ENCODE peak calls at places on chromosomes 6 and 20, in five cellular contexts. V is upper lobe of left lung, W is ascending aorta, K is neuronal stem cell, B is aorta. P is an unnamed sample. For H3K4me1, the result is how much of the 10 kb centered on the place peaks cover.

GRCh38 chr6:140052757-140053729 is 678.6 kb upstream of the CITED2 start:
- DNase-seq in V (no peak), W (no peak), K (no peak), B (no peak), P (no peak)

GRCh38 chr20:22460231-22460630 is 124.1 kb downstream of the FOXA2 start:
- DNase-seq in V (no peak), W (no peak), K (no peak), B (no peak), P (no peak)

GRCh38 chr6:87914637-87915395 is 132.8 kb upstream of the SPACA1 start:
- DNase-seq in V (no peak), W (no peak), K (no peak), B (no peak), P (no peak)

GRCh38 chr6:163438940-163439335 is 24.4 kb downstream of the QKI start:
- DNase-seq in V (no peak), W (no peak), K (no peak), B (peak), P (no peak)

GRCh38 chr6:125923371-125923877 is 33.1 kb upstream of the HINT3 start:
- DNase-seq in V (no peak), W (no peak), K (no peak), B (no peak), P (no peak)

GRCh38 chr20:56758706-56759105 is 129.6 kb downstream of the TFAP2C start:
- DNase-seq in V (no peak), W (no peak), K (no peak), B (no peak), P (no peak)

GRCh38 chr6:43823879-43824740 is 54.1 kb downstream of the VEGFA start:
- DNase-seq in V (no peak), W (no peak), K (no peak), B (peak), P (no peak)

GRCh38 chr6:34865107-34865506 is 22.7 kb downstream of the TAF11 start:
- DNase-seq in V (no peak), W (no peak), K (no peak), B (no peak), P (no peak)

GRCh38 chr6:81894286-81894685 is 141.8 kb upstream of the TENT5A start:
- DNase-seq in V (no peak), W (no peak), K (no peak), B (no peak), P (no peak)

GRCh38 chr6:3013486-3013885 is 13.8 kb downstream of the NQO2 start:
- DNase-seq in V (no peak), W (no peak), K (no peak), B (no peak), P (no peak)

GRCh38 chr6:169158182-169158573 is 95.5 kb downstream of the THBS2 start:
- DNase-seq in V (no peak), W (no peak), K (no peak), B (peak), P (no peak)

GRCh38 chr20:5448449-5449118 is 131.8 kb upstream of the PROKR2 start:
- DNase-seq in V (no peak), W (no peak), K (peak), B (no peak), P (no peak)

GRCh38 chr6:35218021-35218420 is 4.3 kb downstream of the SCUBE3 start:
- DNase-seq in V (no peak), W (no peak), K (no peak), B (no peak), P (no peak)

GRCh38 chr6:155121699-155122098 is 126.6 kb downstream of the TIAM2 start:
- DNase-seq in V (peak), W (no peak), K (no peak), B (no peak), P (no peak)

GRCh38 chr20:48743807-48744206 is 84.0 kb downstream of the PREX1 start:
- DNase-seq in V (no peak), W (no peak), K (no peak), B (peak), P (no peak)

GRCh38 chr6:32120573-32121059 is 7.4 kb downstream of the ATF6B start:
- DNase-seq in V (no peak), W (no peak), K (no peak), B (no peak), P (no peak)

GRCh38 chr6:32116674-32117073 is 7.5 kb upstream of the TNXB start:
- DNase-seq in V (no peak), W (no peak), K (no peak), B (no peak), P (no peak)

GRCh38 chr6:32117461-32117860 is 8.3 kb upstream of the TNXB start:
- DNase-seq in V (no peak), W (no peak), K (no peak), B (no peak), P (no peak)

GRCh38 chr6:32115623-32116022 is 6.5 kb upstream of the TNXB start:
- DNase-seq in V (no peak), W (no peak), K (no peak), B (no peak), P (no peak)

DNA sequence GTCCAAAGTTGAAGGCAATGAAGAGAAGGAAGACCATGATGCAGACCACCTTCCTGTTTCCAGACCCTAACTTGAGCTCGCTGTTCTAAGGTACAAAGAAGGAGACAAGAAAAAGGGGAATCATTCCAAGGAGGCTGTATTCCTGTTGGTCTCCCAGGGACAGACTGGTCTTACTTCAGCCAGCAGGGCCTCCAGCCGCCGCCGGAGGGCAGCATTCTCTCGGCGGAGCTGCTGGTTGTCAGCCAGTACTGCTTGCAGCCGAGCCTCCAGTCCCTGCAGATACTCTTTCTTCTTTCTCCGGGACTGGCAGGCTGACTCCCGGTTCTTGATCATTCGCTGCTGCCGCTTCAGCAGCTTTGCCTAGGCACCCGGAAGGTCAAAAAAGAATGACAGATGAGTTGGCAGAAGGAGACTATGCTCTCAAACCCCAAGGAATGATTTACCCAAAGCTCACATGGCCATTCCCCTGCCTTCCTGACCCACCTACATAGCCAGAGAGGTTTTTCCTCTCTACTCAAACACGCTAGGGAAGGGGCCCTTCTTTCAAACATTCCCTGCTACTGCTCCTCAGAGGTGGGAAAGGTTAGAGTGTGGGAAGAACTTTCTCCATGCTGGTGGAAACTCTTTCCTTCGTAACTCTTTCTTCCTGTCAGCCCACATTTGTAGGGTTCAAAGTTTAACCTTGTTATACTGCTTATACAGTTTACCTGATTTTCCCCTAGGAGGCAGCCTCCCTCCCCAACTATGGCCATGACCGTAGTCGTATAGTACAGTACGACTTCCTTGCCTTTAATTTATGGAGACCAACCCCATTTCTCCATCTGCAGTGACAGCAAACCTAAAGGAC is 9.0 kb downstream of the ATF6B start:
- DNase-seq in V (peak), W (no peak), K (peak), B (peak), P (peak)
- H3K4me3 ChIP-seq in V (no peak), W (no peak), K (no peak), B (no peak), P (no peak)

DNA sequence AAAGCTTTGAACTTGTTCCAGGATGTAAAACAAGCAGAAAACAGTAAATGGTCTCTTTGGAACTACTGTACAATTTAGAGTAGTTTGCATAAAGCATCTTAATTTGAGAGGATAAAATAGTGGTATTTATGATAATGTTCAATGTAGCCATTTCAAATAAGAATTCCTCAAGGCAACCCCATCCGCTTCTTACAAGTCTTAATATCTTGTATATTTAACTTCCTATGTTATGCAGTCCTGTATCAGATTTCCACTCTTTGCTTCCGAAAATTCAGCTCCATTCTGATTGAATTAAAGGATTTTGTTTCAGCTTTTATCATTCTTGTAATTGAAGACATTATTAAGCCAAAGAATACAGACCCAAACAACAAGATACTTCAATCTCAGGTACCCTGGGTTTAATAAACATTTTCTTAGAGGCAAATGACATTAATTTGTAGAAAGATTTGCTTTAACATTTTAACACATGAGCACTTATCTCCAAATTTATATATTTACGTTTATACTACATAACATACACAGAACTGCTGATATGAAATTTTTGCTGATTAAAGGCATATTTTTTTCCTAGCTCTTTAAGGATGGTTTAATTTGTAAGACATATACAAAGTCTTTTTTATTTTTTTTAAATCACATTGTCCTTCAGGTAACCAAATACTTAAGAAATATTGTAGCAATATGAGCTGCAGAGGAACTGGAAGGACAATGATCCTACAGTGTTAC is 131.1 kb upstream of the BEND3 start:
- DNase-seq in V (no peak), W (no peak), K (no peak), B (no peak), P (no peak)
- H3K27ac ChIP-seq in V (peak), W (no peak), K (no peak), B (no peak), P (peak)

GRCh38 chr20:50679753-50680105 is 11.6 kb downstream of the RIPOR3 start:
- DNase-seq in V (no peak), W (no peak), K (no peak), B (no peak), P (no peak)
- H3K4me1 ChIP-seq in V (under half), W (under half), K (under half), B (under half), P (under half)

DNA sequence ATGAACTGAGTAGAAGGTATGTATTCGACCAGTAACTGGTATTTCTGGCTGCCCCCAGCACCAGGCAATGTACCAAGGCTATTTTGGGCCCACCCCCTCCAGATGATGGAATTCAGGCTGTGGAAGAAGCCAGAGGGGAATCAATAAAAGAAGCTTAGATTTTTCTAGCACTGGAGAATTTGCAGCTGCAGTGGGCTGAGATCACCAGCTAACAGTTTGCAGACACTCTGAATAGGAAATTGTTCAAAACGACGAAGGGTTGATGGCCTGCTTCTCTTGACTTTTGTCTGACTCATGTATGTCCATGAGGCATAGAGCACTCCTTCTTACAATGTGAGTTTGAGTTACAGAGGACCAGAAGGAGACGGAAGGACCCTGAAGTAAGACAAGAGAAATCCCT is 32.4 kb upstream of the FBXO9 start:
- DNase-seq in V (no peak), W (no peak), K (no peak), B (no peak), P (no peak)
- H3K4me3 ChIP-seq in V (no peak), W (no peak), K (no peak), B (no peak), P (no peak)